ENCODE peak calls at places on chromosomes 12 and 14, in five cellular contexts. One of them, this sample, is unnamed. For H3K4me1, the result is how much of the 10 kb centered on the place peaks cover.

GRCh38 chr14:24965934-24966593 is 83.9 kb downstream of the STXBP6 start:
- DNase-seq in CD8-positive, alpha-beta T cell: no peak
- DNase-seq in ovary: no peak
- DNase-seq in GM23248: peak
- DNase-seq in HepG2: no peak
- DNase-seq in this sample: peak

GRCh38 chr12:49706351-49707126 is 666 bp downstream of the FMNL3 start:
- DNase-seq in GM23248: peak
- DNase-seq in CD8-positive, alpha-beta T cell: peak
- DNase-seq in HepG2: no peak
- DNase-seq in ovary: peak
- DNase-seq in this sample: peak

GRCh38 chr12:123076604-123077297 is 74.1 kb downstream of the PITPNM2 start:
- DNase-seq in ovary: no peak
- DNase-seq in GM23248: peak
- DNase-seq in HepG2: no peak
- DNase-seq in CD8-positive, alpha-beta T cell: peak
- DNase-seq in this sample: no peak

GRCh38 chr12:102300824-102301461 is 103.3 kb upstream of the PMCH start:
- DNase-seq in HepG2: peak
- DNase-seq in GM23248: peak
- DNase-seq in ovary: no peak
- DNase-seq in CD8-positive, alpha-beta T cell: no peak
- DNase-seq in this sample: no peak

GRCh38 chr12:23887055-23887835 is 62.2 kb downstream of the SOX5 start:
- DNase-seq in ovary: no peak
- DNase-seq in CD8-positive, alpha-beta T cell: no peak
- DNase-seq in HepG2: no peak
- DNase-seq in GM23248: no peak
- DNase-seq in this sample: no peak

GRCh38 chr12:47935196-47935595 is 28.2 kb upstream of the TMEM106C start:
- DNase-seq in GM23248: peak
- DNase-seq in HepG2: peak
- DNase-seq in CD8-positive, alpha-beta T cell: no peak
- DNase-seq in ovary: peak
- DNase-seq in this sample: peak

GRCh38 chr14:75254381-75254821 is 24.2 kb upstream of the FOS start:
- DNase-seq in GM23248: no peak
- DNase-seq in HepG2: no peak
- DNase-seq in ovary: no peak
- DNase-seq in CD8-positive, alpha-beta T cell: no peak
- DNase-seq in this sample: no peak

GRCh38 chr12:78315018-78315417 is 484.3 kb downstream of the NAV3 start:
- DNase-seq in ovary: no peak
- DNase-seq in HepG2: no peak
- DNase-seq in GM23248: no peak
- DNase-seq in CD8-positive, alpha-beta T cell: no peak
- DNase-seq in this sample: no peak

GRCh38 chr12:18387706-18388105 is 126.4 kb downstream of the PIK3C2G start:
- DNase-seq in HepG2: no peak
- DNase-seq in ovary: no peak
- DNase-seq in CD8-positive, alpha-beta T cell: no peak
- DNase-seq in GM23248: no peak
- DNase-seq in this sample: no peak

GRCh38 chr14:24309538-24310386 is at the start of gene LTB4R2:
- DNase-seq in GM23248: no peak
- DNase-seq in HepG2: no peak
- DNase-seq in ovary: no peak
- DNase-seq in CD8-positive, alpha-beta T cell: no peak
- DNase-seq in this sample: no peak

GRCh38 chr14:35295845-35296161 is 3.6 kb downstream of the PSMA6 start:
- DNase-seq in ovary: no peak
- DNase-seq in HepG2: no peak
- DNase-seq in GM23248: no peak
- DNase-seq in CD8-positive, alpha-beta T cell: no peak
- DNase-seq in this sample: no peak

GRCh38 chr14:92391746-92392145 is 68.8 kb downstream of the SLC24A4 start:
- DNase-seq in ovary: no peak
- DNase-seq in GM23248: no peak
- DNase-seq in HepG2: no peak
- DNase-seq in CD8-positive, alpha-beta T cell: no peak
- DNase-seq in this sample: no peak

GRCh38 chr14:75389679-75390078 is 38.1 kb upstream of the JDP2 start:
- DNase-seq in CD8-positive, alpha-beta T cell: no peak
- DNase-seq in HepG2: no peak
- DNase-seq in GM23248: peak
- DNase-seq in ovary: no peak
- DNase-seq in this sample: no peak

GRCh38 chr12:117749431-117749830 is 219.4 kb downstream of the KSR2 start:
- DNase-seq in GM23248: no peak
- DNase-seq in CD8-positive, alpha-beta T cell: no peak
- DNase-seq in ovary: no peak
- DNase-seq in HepG2: no peak
- DNase-seq in this sample: no peak

GRCh38 chr12:113776536-113776935 is 189.6 kb downstream of the RBM19 start:
- DNase-seq in CD8-positive, alpha-beta T cell: no peak
- DNase-seq in HepG2: no peak
- DNase-seq in ovary: no peak
- DNase-seq in GM23248: no peak
- DNase-seq in this sample: no peak

GRCh38 chr14:83172363-83172762 is 1638.7 kb upstream of the SEL1L start:
- DNase-seq in CD8-positive, alpha-beta T cell: no peak
- DNase-seq in HepG2: peak
- DNase-seq in GM23248: peak
- DNase-seq in ovary: no peak
- DNase-seq in this sample: no peak

GRCh38 chr12:94305293-94305957 is 154.2 kb downstream of the CEP83 start:
- DNase-seq in GM23248: peak
- DNase-seq in CD8-positive, alpha-beta T cell: no peak
- DNase-seq in ovary: no peak
- DNase-seq in HepG2: peak
- DNase-seq in this sample: no peak

GRCh38 chr14:37550511-37550910 is 44.5 kb downstream of the FOXA1 start:
- DNase-seq in CD8-positive, alpha-beta T cell: no peak
- DNase-seq in GM23248: peak
- DNase-seq in ovary: no peak
- DNase-seq in HepG2: no peak
- DNase-seq in this sample: no peak

GRCh38 chr12:55720071-55720564 is at the start of gene RDH5:
- DNase-seq in HepG2: peak
- DNase-seq in GM23248: peak
- DNase-seq in ovary: no peak
- DNase-seq in CD8-positive, alpha-beta T cell: no peak
- DNase-seq in this sample: peak

GRCh38 chr12:95022477-95022876 is 19.0 kb upstream of the NDUFA12 start:
- DNase-seq in GM23248: no peak
- DNase-seq in ovary: no peak
- DNase-seq in CD8-positive, alpha-beta T cell: no peak
- DNase-seq in HepG2: no peak
- DNase-seq in this sample: no peak

GRCh38 chr12:94649349-94650142 is 811 bp downstream of the TMCC3 start:
- DNase-seq in HepG2: no peak
- DNase-seq in ovary: peak
- DNase-seq in GM23248: peak
- DNase-seq in CD8-positive, alpha-beta T cell: peak
- DNase-seq in this sample: peak

GRCh38 chr12:55692631-55693322 is 14.9 kb downstream of the ITGA7 start:
- DNase-seq in GM23248: no peak
- DNase-seq in ovary: no peak
- DNase-seq in CD8-positive, alpha-beta T cell: no peak
- DNase-seq in HepG2: no peak
- DNase-seq in this sample: no peak

GRCh38 chr14:90093942-90094595 is 32.3 kb downstream of the KCNK13 start:
- DNase-seq in CD8-positive, alpha-beta T cell: no peak
- DNase-seq in GM23248: peak
- DNase-seq in HepG2: no peak
- DNase-seq in ovary: no peak
- DNase-seq in this sample: no peak

GRCh38 chr14:101124860-101125259 is 221.3 kb upstream of the RTL1 start:
- DNase-seq in HepG2: no peak
- DNase-seq in CD8-positive, alpha-beta T cell: peak
- DNase-seq in ovary: no peak
- DNase-seq in GM23248: no peak
- DNase-seq in this sample: no peak

GRCh38 chr12:50620050-50620974 is 115.5 kb downstream of the DIP2B start:
- DNase-seq in GM23248: peak
- DNase-seq in HepG2: no peak
- DNase-seq in CD8-positive, alpha-beta T cell: no peak
- DNase-seq in ovary: no peak
- DNase-seq in this sample: no peak

GRCh38 chr14:22849212-22849819 is 12.9 kb downstream of the MMP14 start:
- DNase-seq in GM23248: peak
- DNase-seq in ovary: peak
- DNase-seq in CD8-positive, alpha-beta T cell: no peak
- DNase-seq in HepG2: no peak
- DNase-seq in this sample: peak

GRCh38 chr12:55499231-55499630 is 7.1 kb downstream of the OR6C68 start:
- DNase-seq in HepG2: peak
- DNase-seq in ovary: no peak
- DNase-seq in CD8-positive, alpha-beta T cell: no peak
- DNase-seq in GM23248: no peak
- DNase-seq in this sample: no peak

DNA sequence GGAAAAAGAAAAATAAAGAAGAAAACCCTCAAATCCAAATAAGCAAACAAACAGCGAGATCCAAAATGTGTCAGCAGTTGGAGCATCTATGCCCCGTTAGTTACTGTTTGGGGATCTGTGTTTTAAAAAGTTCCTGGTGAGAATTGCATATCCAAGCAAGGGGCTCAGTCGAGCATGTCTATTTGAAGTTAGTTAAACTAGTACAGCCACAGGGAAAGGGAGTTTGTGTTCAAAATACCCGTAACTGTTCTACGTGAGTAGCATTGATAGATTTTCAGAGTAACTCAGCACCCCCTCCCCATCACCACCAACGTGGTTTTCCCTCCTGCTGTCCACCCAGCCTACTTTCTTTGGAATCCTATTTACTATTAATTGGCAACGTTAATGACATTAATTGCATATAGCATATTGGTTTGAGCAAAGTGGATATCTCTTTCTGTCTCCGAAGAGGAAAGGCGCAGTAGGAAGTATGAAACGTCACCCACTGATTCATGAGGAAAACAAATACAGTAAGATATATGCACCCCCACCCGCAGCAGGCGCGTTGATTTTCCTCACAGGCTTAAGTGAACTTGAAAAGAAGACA is 1.5 kb downstream of the NPAS3 start:
- DNase-seq in CD8-positive, alpha-beta T cell: no peak
- DNase-seq in ovary: no peak
- DNase-seq in HepG2: no peak
- DNase-seq in GM23248: peak
- DNase-seq in this sample: no peak
- H3K4me1 ChIP-seq in CD8-positive, alpha-beta T cell: under half
- H3K4me1 ChIP-seq in ovary: under half
- H3K4me1 ChIP-seq in HepG2: under half
- H3K4me1 ChIP-seq in GM23248: under half
- H3K4me1 ChIP-seq in this sample: under half

DNA sequence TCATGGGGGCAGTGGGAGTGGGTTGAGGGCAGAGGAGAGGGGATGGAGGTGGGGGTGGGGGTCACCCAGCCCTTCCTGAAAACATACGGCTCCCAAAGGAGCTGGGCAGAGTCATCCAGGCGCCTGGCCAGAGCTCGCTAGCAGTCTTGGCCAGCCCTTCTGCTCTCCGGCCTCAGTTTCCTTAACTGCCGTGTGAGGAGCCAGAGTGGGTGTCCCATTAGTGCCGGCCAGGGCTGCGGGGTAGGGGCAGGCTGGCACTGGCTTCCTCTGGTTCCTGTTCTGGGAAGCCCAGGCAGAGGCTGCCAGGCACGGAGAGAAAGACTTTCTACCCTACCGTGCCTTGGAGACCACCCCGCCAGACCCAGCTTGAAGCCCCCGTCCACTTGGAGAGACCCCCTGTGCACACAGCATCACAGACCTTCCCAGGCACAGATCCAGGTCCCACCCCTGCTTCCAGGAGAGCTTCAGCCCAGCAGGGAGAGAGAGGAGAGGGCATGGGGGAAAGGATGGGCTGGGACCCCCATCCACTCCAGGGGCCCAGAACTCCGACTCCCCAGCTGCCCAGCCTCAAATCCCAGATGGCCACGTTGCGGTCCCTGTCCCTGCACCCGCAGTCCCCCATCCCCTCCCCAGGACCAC is 93.3 kb downstream of the RFLNA start:
- DNase-seq in ovary: no peak
- DNase-seq in HepG2: no peak
- DNase-seq in CD8-positive, alpha-beta T cell: no peak
- DNase-seq in GM23248: peak
- DNase-seq in this sample: no peak
- H3K4me1 ChIP-seq in ovary: under half
- H3K4me1 ChIP-seq in HepG2: under half
- H3K4me1 ChIP-seq in CD8-positive, alpha-beta T cell: under half
- H3K4me1 ChIP-seq in GM23248: under half
- H3K4me1 ChIP-seq in this sample: half or more

GRCh38 chr12:53988519-53989226 is 3.7 kb downstream of the HOXC10 start:
- DNase-seq in HepG2: no peak
- DNase-seq in ovary: no peak
- DNase-seq in CD8-positive, alpha-beta T cell: no peak
- DNase-seq in GM23248: no peak
- DNase-seq in this sample: no peak
- H3K4me1 ChIP-seq in HepG2: under half
- H3K4me1 ChIP-seq in ovary: under half
- H3K4me1 ChIP-seq in CD8-positive, alpha-beta T cell: under half
- H3K4me1 ChIP-seq in GM23248: under half
- H3K4me1 ChIP-seq in this sample: under half

DNA sequence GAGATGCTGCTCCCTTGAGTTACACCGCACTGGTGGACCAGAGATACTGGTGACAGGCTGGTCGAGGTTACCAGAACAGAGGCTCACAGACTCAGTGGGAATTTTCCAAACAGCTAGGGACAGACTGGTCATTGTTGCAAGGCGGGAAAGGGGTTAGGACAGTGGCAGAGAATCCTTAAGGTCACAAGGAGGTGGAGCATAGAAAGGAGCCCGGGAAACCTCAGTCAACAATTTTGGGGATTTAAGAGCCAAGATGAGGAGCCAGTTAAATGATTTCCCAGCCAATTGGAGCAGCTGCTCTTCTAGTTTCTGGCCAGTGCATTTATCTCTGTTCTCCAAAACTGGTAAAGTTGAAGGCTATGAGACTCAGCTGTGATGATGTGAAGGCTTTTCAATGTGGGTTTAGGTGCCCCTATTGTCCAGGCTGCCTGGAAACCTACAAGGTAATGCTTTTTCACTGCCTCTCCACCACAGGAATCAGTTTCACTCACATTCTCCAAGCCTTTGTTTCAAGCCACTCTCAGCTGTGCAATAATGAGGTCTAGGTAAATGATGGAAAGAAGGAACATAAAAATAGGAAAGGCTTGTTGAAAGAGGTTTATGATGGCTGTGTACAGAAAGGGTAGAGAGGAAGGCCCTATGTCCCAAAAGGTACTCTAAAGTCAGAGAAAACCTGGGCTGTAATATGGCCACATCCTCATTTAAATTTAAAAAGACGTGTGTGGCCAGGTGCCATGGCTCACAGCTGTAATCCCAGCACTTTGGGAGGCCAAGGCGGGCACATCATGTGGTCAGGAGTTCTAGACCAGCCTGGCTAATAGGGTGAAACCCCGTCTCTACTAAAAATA is 7.0 kb upstream of the TNS2 start:
- DNase-seq in CD8-positive, alpha-beta T cell: no peak
- DNase-seq in HepG2: peak
- DNase-seq in ovary: no peak
- DNase-seq in GM23248: no peak
- DNase-seq in this sample: no peak
- H3K4me1 ChIP-seq in CD8-positive, alpha-beta T cell: under half
- H3K4me1 ChIP-seq in HepG2: under half
- H3K4me1 ChIP-seq in ovary: under half
- H3K4me1 ChIP-seq in GM23248: under half
- H3K4me1 ChIP-seq in this sample: half or more